ENCODE peak calls at places on chromosomes 4 and X, in five cellular contexts. E, Q, D, P and T are unnamed samples.

GRCh38 chrX:31255310-31256033 is 183.6 kb upstream of the FTHL17 start:
- DNase-seq in E (no peak), Q (no peak), D (no peak), P (no peak), T (no peak)

GRCh38 chrX:101415180-101416130 is 7.4 kb downstream of the HNRNPH2 start:
- DNase-seq in E (peak; percentile 57), Q (peak; percentile 66), D (peak; percentile 57), P (peak; percentile 82), T (peak; percentile 60)

GRCh38 chr4:140686799-140687198 is 69.4 kb downstream of the TBC1D9 start:
- DNase-seq in E (no peak), Q (no peak), D (no peak), P (peak; percentile 32), T (no peak)

GRCh38 chr4:74640111-74640903 is 154.0 kb downstream of the BTC start:
- DNase-seq in E (no peak), Q (no peak), D (no peak), P (no peak), T (no peak)

GRCh38 chr4:77433102-77433733 is 172.4 kb upstream of the CXCL13 start:
- DNase-seq in E (peak; percentile 42), Q (peak; percentile 81), D (no peak), P (peak; percentile 16), T (peak; percentile 9)

GRCh38 chr4:8001564-8002355 is 62.1 kb upstream of the AFAP1 start:
- DNase-seq in E (no peak), Q (no peak), D (no peak), P (no peak), T (no peak)

GRCh38 chr4:33061727-33062126 is 2341.6 kb downstream of the PCDH7 start:
- DNase-seq in E (no peak), Q (no peak), D (no peak), P (no peak), T (no peak)

GRCh38 chr4:182620111-182620980 is 296.8 kb downstream of the DCTD start:
- DNase-seq in E (no peak), Q (no peak), D (no peak), P (no peak), T (no peak)

GRCh38 chrX:109966246-109966645 is 36.7 kb upstream of the TMEM164 start:
- DNase-seq in E (no peak), Q (no peak), D (no peak), P (no peak), T (no peak)

GRCh38 chrX:71978164-71978563 is 67.5 kb downstream of the NHSL2 start:
- DNase-seq in E (no peak), Q (no peak), D (no peak), P (no peak), T (no peak)

GRCh38 chrX:107731831-107732502 is 43.6 kb downstream of the TSC22D3 start:
- DNase-seq in E (no peak), Q (no peak), D (no peak), P (peak; percentile 79), T (no peak)

GRCh38 chr4:2441393-2442174 is 22.8 kb downstream of the CFAP99 start:
- DNase-seq in E (peak; percentile 92), Q (peak; percentile 93), D (peak; percentile 63), P (peak; percentile 21), T (peak; percentile 64)

GRCh38 chrX:39205467-39205866 is 404.2 kb downstream of the MID1IP1 start:
- DNase-seq in E (no peak), Q (no peak), D (no peak), P (no peak), T (no peak)

GRCh38 chrX:116239944-116240391 is 69.4 kb downstream of the AGTR2 start:
- DNase-seq in E (no peak), Q (no peak), D (no peak), P (no peak), T (no peak)

GRCh38 chr4:26176621-26177121 is 144.1 kb upstream of the RBPJ start:
- DNase-seq in E (no peak), Q (no peak), D (no peak), P (peak; percentile 49), T (no peak)

GRCh38 chr4:22090655-22091350 is 142.2 kb upstream of the KCNIP4 start:
- DNase-seq in E (no peak), Q (no peak), D (no peak), P (peak; percentile 0), T (no peak)

GRCh38 chr4:183154701-183155391 is 55.8 kb downstream of the WWC2 start:
- DNase-seq in E (no peak), Q (no peak), D (no peak), P (no peak), T (no peak)

GRCh38 chrX:102697506-102697905 is 14.7 kb upstream of the GPRASP2 start:
- DNase-seq in E (no peak), Q (no peak), D (no peak), P (peak; percentile 43), T (no peak)

GRCh38 chr4:112861378-112862317 is 187.8 kb upstream of the ANK2 start:
- DNase-seq in E (no peak), Q (no peak), D (no peak), P (no peak), T (no peak)

GRCh38 chr4:110619401-110620247 is 3.3 kb downstream of the PITX2 start:
- DNase-seq in E (no peak), Q (no peak), D (no peak), P (no peak), T (no peak)

GRCh38 chr4:1683371-1683902 is 676 bp downstream of the FAM53A start:
- DNase-seq in E (no peak), Q (no peak), D (no peak), P (peak; percentile 80), T (no peak)

GRCh38 chr4:15779336-15779735 is 1.2 kb downstream of the CD38 start:
- DNase-seq in E (no peak), Q (peak; percentile 44), D (no peak), P (peak; percentile 33), T (no peak)

GRCh38 chr4:153713840-153714239 is 29.8 kb downstream of the TLR2 start:
- DNase-seq in E (no peak), Q (no peak), D (no peak), P (no peak), T (no peak)